ENCODE peak calls at places on chromosomes 3 and 15, in nine cellular contexts. One of them, this sample, is unnamed.

GRCh38 chr3:150292891-150293290 is 115.2 kb upstream of the TSC22D2 start:
- DNase-seq in small intestine: no peak
- DNase-seq in left ventricle myocardium inferior: no peak
- DNase-seq in AG09309: peak; percentile 57
- DNase-seq in A549: no peak
- DNase-seq in astrocyte of the spinal cord: peak; percentile 81
- DNase-seq in IMR-90: peak; percentile 92
- DNase-seq in SJSA1: no peak
- DNase-seq in cardiac muscle cell: peak; percentile 65
- DNase-seq in this sample: peak; percentile 70

GRCh38 chr15:44736261-44736765 is at the start of gene TRIM69:
- DNase-seq in AG09309: no peak
- DNase-seq in A549: no peak
- DNase-seq in small intestine: no peak
- DNase-seq in left ventricle myocardium inferior: no peak
- DNase-seq in IMR-90: no peak
- DNase-seq in cardiac muscle cell: no peak
- DNase-seq in astrocyte of the spinal cord: no peak
- DNase-seq in SJSA1: no peak
- DNase-seq in this sample: no peak

GRCh38 chr15:41490355-41490754 is 3.3 kb upstream of the ITPKA start:
- DNase-seq in AG09309: peak; percentile 90
- DNase-seq in astrocyte of the spinal cord: peak; percentile 96
- DNase-seq in SJSA1: peak; percentile 82
- DNase-seq in left ventricle myocardium inferior: no peak
- DNase-seq in IMR-90: peak; percentile 99
- DNase-seq in small intestine: no peak
- DNase-seq in A549: peak; percentile 67
- DNase-seq in cardiac muscle cell: peak; percentile 91
- DNase-seq in this sample: peak; percentile 85

GRCh38 chr3:114764056-114764492 is 383.0 kb downstream of the ZBTB20 start:
- DNase-seq in left ventricle myocardium inferior: no peak
- DNase-seq in SJSA1: no peak
- DNase-seq in astrocyte of the spinal cord: peak; percentile 3
- DNase-seq in IMR-90: peak; percentile 28
- DNase-seq in small intestine: peak; percentile 79
- DNase-seq in A549: no peak
- DNase-seq in AG09309: no peak
- DNase-seq in cardiac muscle cell: peak; percentile 9
- DNase-seq in this sample: peak; percentile 28

GRCh38 chr3:17972476-17972875 is 230.0 kb upstream of the TBC1D5 start:
- DNase-seq in A549: no peak
- DNase-seq in small intestine: no peak
- DNase-seq in cardiac muscle cell: no peak
- DNase-seq in AG09309: no peak
- DNase-seq in IMR-90: no peak
- DNase-seq in left ventricle myocardium inferior: no peak
- DNase-seq in SJSA1: peak; percentile 15
- DNase-seq in astrocyte of the spinal cord: no peak
- DNase-seq in this sample: no peak

GRCh38 chr3:195105389-195105788 is 165.6 kb downstream of the XXYLT1 start:
- DNase-seq in IMR-90: peak; percentile 22
- DNase-seq in cardiac muscle cell: no peak
- DNase-seq in astrocyte of the spinal cord: no peak
- DNase-seq in small intestine: peak; percentile 63
- DNase-seq in left ventricle myocardium inferior: no peak
- DNase-seq in A549: peak; percentile 44
- DNase-seq in SJSA1: no peak
- DNase-seq in AG09309: no peak
- DNase-seq in this sample: no peak

GRCh38 chr3:197216914-197217313 is 81.5 kb downstream of the DLG1 start:
- DNase-seq in AG09309: no peak
- DNase-seq in SJSA1: no peak
- DNase-seq in IMR-90: peak; percentile 54
- DNase-seq in left ventricle myocardium inferior: no peak
- DNase-seq in A549: no peak
- DNase-seq in astrocyte of the spinal cord: no peak
- DNase-seq in cardiac muscle cell: no peak
- DNase-seq in small intestine: no peak
- DNase-seq in this sample: peak; percentile 26

GRCh38 chr3:98977520-98977919 is 76.0 kb upstream of the DCBLD2 start:
- DNase-seq in AG09309: no peak
- DNase-seq in IMR-90: peak; percentile 91
- DNase-seq in cardiac muscle cell: peak; percentile 72
- DNase-seq in left ventricle myocardium inferior: no peak
- DNase-seq in SJSA1: peak; percentile 63
- DNase-seq in astrocyte of the spinal cord: peak; percentile 97
- DNase-seq in A549: peak; percentile 89
- DNase-seq in small intestine: no peak
- DNase-seq in this sample: peak; percentile 72

GRCh38 chr3:104286645-104287044 is 1080.1 kb upstream of the ALCAM start:
- DNase-seq in astrocyte of the spinal cord: no peak
- DNase-seq in SJSA1: no peak
- DNase-seq in small intestine: no peak
- DNase-seq in A549: no peak
- DNase-seq in AG09309: no peak
- DNase-seq in cardiac muscle cell: no peak
- DNase-seq in IMR-90: no peak
- DNase-seq in left ventricle myocardium inferior: no peak
- DNase-seq in this sample: no peak

GRCh38 chr3:129601713-129602112 is 4.8 kb downstream of the PLXND1 start:
- DNase-seq in SJSA1: no peak
- DNase-seq in astrocyte of the spinal cord: no peak
- DNase-seq in cardiac muscle cell: no peak
- DNase-seq in A549: no peak
- DNase-seq in left ventricle myocardium inferior: no peak
- DNase-seq in small intestine: no peak
- DNase-seq in IMR-90: no peak
- DNase-seq in AG09309: no peak
- DNase-seq in this sample: no peak

GRCh38 chr3:51024121-51024520 is 349.4 kb downstream of the DOCK3 start:
- DNase-seq in SJSA1: no peak
- DNase-seq in left ventricle myocardium inferior: no peak
- DNase-seq in small intestine: no peak
- DNase-seq in IMR-90: no peak
- DNase-seq in astrocyte of the spinal cord: peak; percentile 0
- DNase-seq in AG09309: no peak
- DNase-seq in A549: no peak
- DNase-seq in cardiac muscle cell: no peak
- DNase-seq in this sample: no peak

GRCh38 chr3:139339219-139339906 is 4.5 kb upstream of the MRPS22 start:
- DNase-seq in astrocyte of the spinal cord: no peak
- DNase-seq in SJSA1: no peak
- DNase-seq in IMR-90: peak; percentile 6
- DNase-seq in small intestine: no peak
- DNase-seq in left ventricle myocardium inferior: no peak
- DNase-seq in AG09309: no peak
- DNase-seq in A549: no peak
- DNase-seq in cardiac muscle cell: peak; percentile 19
- DNase-seq in this sample: no peak

GRCh38 chr15:68719676-68720075 is 101.0 kb downstream of the ANP32A start:
- DNase-seq in A549: no peak
- DNase-seq in SJSA1: no peak
- DNase-seq in IMR-90: no peak
- DNase-seq in AG09309: no peak
- DNase-seq in cardiac muscle cell: no peak
- DNase-seq in astrocyte of the spinal cord: no peak
- DNase-seq in left ventricle myocardium inferior: no peak
- DNase-seq in small intestine: no peak
- DNase-seq in this sample: no peak

GRCh38 chr3:126347543-126348161 is 9.6 kb downstream of the KLF15 start:
- DNase-seq in IMR-90: no peak
- DNase-seq in AG09309: no peak
- DNase-seq in SJSA1: no peak
- DNase-seq in cardiac muscle cell: no peak
- DNase-seq in small intestine: no peak
- DNase-seq in A549: no peak
- DNase-seq in astrocyte of the spinal cord: no peak
- DNase-seq in left ventricle myocardium inferior: no peak
- DNase-seq in this sample: no peak

GRCh38 chr15:42921049-42921731 is 612 bp upstream of the TTBK2 start:
- DNase-seq in IMR-90: peak; percentile 8
- DNase-seq in left ventricle myocardium inferior: no peak
- DNase-seq in A549: no peak
- DNase-seq in astrocyte of the spinal cord: peak; percentile 21
- DNase-seq in SJSA1: no peak
- DNase-seq in cardiac muscle cell: peak; percentile 44
- DNase-seq in small intestine: peak; percentile 33
- DNase-seq in AG09309: no peak
- DNase-seq in this sample: peak; percentile 33

GRCh38 chr3:96478496-96478895 is 335.9 kb upstream of the EPHA6 start:
- DNase-seq in cardiac muscle cell: no peak
- DNase-seq in AG09309: no peak
- DNase-seq in SJSA1: no peak
- DNase-seq in small intestine: no peak
- DNase-seq in astrocyte of the spinal cord: peak; percentile 1
- DNase-seq in A549: no peak
- DNase-seq in left ventricle myocardium inferior: no peak
- DNase-seq in IMR-90: no peak
- DNase-seq in this sample: no peak

GRCh38 chr3:43176666-43177065 is 70.8 kb upstream of the POMGNT2 start:
- DNase-seq in cardiac muscle cell: no peak
- DNase-seq in SJSA1: no peak
- DNase-seq in left ventricle myocardium inferior: no peak
- DNase-seq in small intestine: no peak
- DNase-seq in IMR-90: no peak
- DNase-seq in astrocyte of the spinal cord: no peak
- DNase-seq in A549: no peak
- DNase-seq in AG09309: no peak
- DNase-seq in this sample: no peak

GRCh38 chr15:57327985-57328471 is 48.3 kb upstream of the CGNL1 start:
- DNase-seq in A549: no peak
- DNase-seq in cardiac muscle cell: peak; percentile 85
- DNase-seq in astrocyte of the spinal cord: peak; percentile 92
- DNase-seq in left ventricle myocardium inferior: no peak
- DNase-seq in small intestine: no peak
- DNase-seq in AG09309: peak; percentile 95
- DNase-seq in SJSA1: peak; percentile 90
- DNase-seq in IMR-90: peak; percentile 99
- DNase-seq in this sample: peak; percentile 98

GRCh38 chr15:73633991-73634495 is 854 bp upstream of the NPTN start:
- DNase-seq in A549: peak; percentile 69
- DNase-seq in SJSA1: peak; percentile 95
- DNase-seq in IMR-90: peak; percentile 96
- DNase-seq in cardiac muscle cell: peak; percentile 90
- DNase-seq in AG09309: peak; percentile 88
- DNase-seq in small intestine: no peak
- DNase-seq in left ventricle myocardium inferior: no peak
- DNase-seq in astrocyte of the spinal cord: peak; percentile 94
- DNase-seq in this sample: peak; percentile 85

GRCh38 chr3:110180733-110181132 is 843.4 kb upstream of the DPPA4 start:
- DNase-seq in left ventricle myocardium inferior: peak; percentile 14
- DNase-seq in A549: no peak
- DNase-seq in SJSA1: no peak
- DNase-seq in AG09309: peak; percentile 10
- DNase-seq in cardiac muscle cell: peak; percentile 76
- DNase-seq in astrocyte of the spinal cord: peak; percentile 49
- DNase-seq in small intestine: no peak
- DNase-seq in IMR-90: peak; percentile 33
- DNase-seq in this sample: peak; percentile 54

GRCh38 chr3:71724584-71725278 is 471 bp downstream of the EIF4E3 start:
- DNase-seq in A549: peak; percentile 9
- DNase-seq in astrocyte of the spinal cord: no peak
- DNase-seq in left ventricle myocardium inferior: peak; percentile 55
- DNase-seq in IMR-90: no peak
- DNase-seq in SJSA1: peak; percentile 42
- DNase-seq in small intestine: peak; percentile 55
- DNase-seq in cardiac muscle cell: peak; percentile 13
- DNase-seq in AG09309: no peak
- DNase-seq in this sample: no peak

GRCh38 chr3:180855364-180855763 is 57.1 kb upstream of the FXR1 start:
- DNase-seq in AG09309: no peak
- DNase-seq in IMR-90: no peak
- DNase-seq in left ventricle myocardium inferior: no peak
- DNase-seq in SJSA1: peak; percentile 9
- DNase-seq in A549: peak; percentile 6
- DNase-seq in astrocyte of the spinal cord: no peak
- DNase-seq in small intestine: no peak
- DNase-seq in cardiac muscle cell: no peak
- DNase-seq in this sample: no peak

GRCh38 chr3:38359038-38359437 is 12.5 kb downstream of the XYLB start:
- DNase-seq in cardiac muscle cell: no peak
- DNase-seq in AG09309: no peak
- DNase-seq in A549: no peak
- DNase-seq in SJSA1: no peak
- DNase-seq in small intestine: no peak
- DNase-seq in left ventricle myocardium inferior: no peak
- DNase-seq in IMR-90: no peak
- DNase-seq in astrocyte of the spinal cord: no peak
- DNase-seq in this sample: no peak
- H3K4me3 ChIP-seq in cardiac muscle cell: no peak overlapping the region
- H3K4me3 ChIP-seq in AG09309: no peak overlapping the region
- H3K4me3 ChIP-seq in A549: no peak overlapping the region
- H3K4me3 ChIP-seq in SJSA1: no peak overlapping the region
- H3K4me3 ChIP-seq in small intestine: no peak overlapping the region
- H3K4me3 ChIP-seq in left ventricle myocardium inferior: no peak overlapping the region
- H3K4me3 ChIP-seq in IMR-90: no peak overlapping the region
- H3K4me3 ChIP-seq in astrocyte of the spinal cord: no peak overlapping the region
- H3K4me3 ChIP-seq in this sample: no peak overlapping the region

GRCh38 chr15:74792227-74793016 is 10.5 kb downstream of the CSK start:
- DNase-seq in SJSA1: no peak
- DNase-seq in AG09309: no peak
- DNase-seq in A549: no peak
- DNase-seq in IMR-90: no peak
- DNase-seq in cardiac muscle cell: no peak
- DNase-seq in small intestine: no peak
- DNase-seq in left ventricle myocardium inferior: no peak
- DNase-seq in astrocyte of the spinal cord: no peak
- DNase-seq in this sample: no peak
- H3K4me3 ChIP-seq in SJSA1: no peak overlapping the region
- H3K4me3 ChIP-seq in AG09309: no peak overlapping the region
- H3K4me3 ChIP-seq in A549: no peak overlapping the region
- H3K4me3 ChIP-seq in IMR-90: no peak overlapping the region
- H3K4me3 ChIP-seq in cardiac muscle cell: no peak overlapping the region
- H3K4me3 ChIP-seq in small intestine: no peak overlapping the region
- H3K4me3 ChIP-seq in left ventricle myocardium inferior: no peak overlapping the region
- H3K4me3 ChIP-seq in astrocyte of the spinal cord: no peak overlapping the region
- H3K4me3 ChIP-seq in this sample: no peak overlapping the region

DNA sequence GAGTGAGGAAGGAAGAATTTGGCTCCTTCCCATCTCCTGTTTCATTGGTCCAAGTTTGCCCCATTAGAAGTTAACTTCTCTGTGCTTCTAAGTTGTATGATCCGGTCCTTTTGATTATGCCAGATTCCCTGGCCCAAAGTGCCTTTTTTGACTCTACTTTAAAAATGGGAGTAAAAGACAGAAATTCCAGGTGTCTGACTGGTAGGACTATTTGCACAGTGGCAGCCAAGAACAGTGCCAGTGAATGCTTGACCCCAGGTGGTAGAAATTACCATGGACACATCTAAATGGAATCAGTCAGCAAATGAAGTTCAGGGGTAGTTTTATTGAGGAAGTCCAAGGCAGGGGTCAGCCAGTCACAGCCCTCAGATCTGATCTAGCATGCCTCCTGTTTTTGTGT is 253.5 kb upstream of the TGFBR2 start:
- DNase-seq in A549: no peak
- DNase-seq in IMR-90: no peak
- DNase-seq in AG09309: no peak
- DNase-seq in cardiac muscle cell: no peak
- DNase-seq in SJSA1: no peak
- DNase-seq in left ventricle myocardium inferior: no peak
- DNase-seq in small intestine: no peak
- DNase-seq in astrocyte of the spinal cord: no peak
- DNase-seq in this sample: no peak
- H3K4me3 ChIP-seq in A549: no peak overlapping the region
- H3K4me3 ChIP-seq in IMR-90: no peak overlapping the region
- H3K4me3 ChIP-seq in AG09309: no peak overlapping the region
- H3K4me3 ChIP-seq in cardiac muscle cell: no peak overlapping the region
- H3K4me3 ChIP-seq in SJSA1: no peak overlapping the region
- H3K4me3 ChIP-seq in left ventricle myocardium inferior: no peak overlapping the region
- H3K4me3 ChIP-seq in small intestine: no peak overlapping the region
- H3K4me3 ChIP-seq in astrocyte of the spinal cord: no peak overlapping the region
- H3K4me3 ChIP-seq in this sample: no peak overlapping the region

GRCh38 chr15:99702895-99703602 is 30.2 kb downstream of the LYSMD4 start:
- DNase-seq in A549: no peak
- DNase-seq in cardiac muscle cell: peak; percentile 50
- DNase-seq in SJSA1: no peak
- DNase-seq in small intestine: no peak
- DNase-seq in AG09309: no peak
- DNase-seq in IMR-90: peak; percentile 53
- DNase-seq in left ventricle myocardium inferior: no peak
- DNase-seq in astrocyte of the spinal cord: no peak
- DNase-seq in this sample: peak; percentile 77
- H3K4me3 ChIP-seq in A549: no peak overlapping the region
- H3K4me3 ChIP-seq in cardiac muscle cell: no peak overlapping the region
- H3K4me3 ChIP-seq in SJSA1: no peak overlapping the region
- H3K4me3 ChIP-seq in small intestine: no peak overlapping the region
- H3K4me3 ChIP-seq in AG09309: no peak overlapping the region
- H3K4me3 ChIP-seq in IMR-90: no peak overlapping the region
- H3K4me3 ChIP-seq in left ventricle myocardium inferior: peak overlapping the region; percentile 37
- H3K4me3 ChIP-seq in astrocyte of the spinal cord: no peak overlapping the region
- H3K4me3 ChIP-seq in this sample: no peak overlapping the region